ENCODE peak calls at places on chromosomes 13 and 19, in nine cellular contexts. One of them, this sample, is unnamed.
A peak's percentile ranks its signal among the peaks of the same experiment; 100 is the strongest.

GRCh38 chr13:97030705-97031452 is 36.6 kb upstream of the OXGR1 start:
- DNase-seq in pancreas: no peak
- DNase-seq in GM20000: peak; percentile 10
- DNase-seq in activated B cell treated with CpG ODN at 0.5 μM for 24 hours: no peak
- DNase-seq in CD4-positive, alpha-beta T cell: no peak
- DNase-seq in OCI-LY7: no peak
- DNase-seq in fibroblast of pulmonary artery: peak; percentile 87
- DNase-seq in AG10803: peak; percentile 54
- DNase-seq in transverse colon: no peak
- DNase-seq in this sample: peak; percentile 42

GRCh38 chr13:113390874-113391497 is 27.1 kb upstream of the GRTP1 start:
- DNase-seq in pancreas: no peak
- DNase-seq in GM20000: no peak
- DNase-seq in activated B cell treated with CpG ODN at 0.5 μM for 24 hours: no peak
- DNase-seq in CD4-positive, alpha-beta T cell: no peak
- DNase-seq in OCI-LY7: no peak
- DNase-seq in fibroblast of pulmonary artery: no peak
- DNase-seq in AG10803: no peak
- DNase-seq in transverse colon: no peak
- DNase-seq in this sample: no peak

GRCh38 chr13:81987159-81987558 is 1646.2 kb upstream of the SPRY2 start:
- DNase-seq in pancreas: no peak
- DNase-seq in GM20000: no peak
- DNase-seq in activated B cell treated with CpG ODN at 0.5 μM for 24 hours: no peak
- DNase-seq in CD4-positive, alpha-beta T cell: no peak
- DNase-seq in OCI-LY7: no peak
- DNase-seq in fibroblast of pulmonary artery: no peak
- DNase-seq in AG10803: no peak
- DNase-seq in transverse colon: no peak
- DNase-seq in this sample: peak; percentile 3

GRCh38 chr19:14400913-14401312 is 18.2 kb downstream of the DDX39A start:
- DNase-seq in pancreas: no peak
- DNase-seq in GM20000: peak; percentile 8
- DNase-seq in activated B cell treated with CpG ODN at 0.5 μM for 24 hours: no peak
- DNase-seq in CD4-positive, alpha-beta T cell: no peak
- DNase-seq in OCI-LY7: no peak
- DNase-seq in fibroblast of pulmonary artery: peak; percentile 27
- DNase-seq in AG10803: no peak
- DNase-seq in transverse colon: no peak
- DNase-seq in this sample: no peak

GRCh38 chr19:51364200-51365106 is 1.7 kb downstream of the ETFB start:
- DNase-seq in pancreas: no peak
- DNase-seq in GM20000: no peak
- DNase-seq in activated B cell treated with CpG ODN at 0.5 μM for 24 hours: no peak
- DNase-seq in CD4-positive, alpha-beta T cell: no peak
- DNase-seq in OCI-LY7: no peak
- DNase-seq in fibroblast of pulmonary artery: no peak
- DNase-seq in AG10803: no peak
- DNase-seq in transverse colon: no peak
- DNase-seq in this sample: peak; percentile 59

GRCh38 chr19:8494158-8494557 is 8.3 kb downstream of the PRAM1 start:
- DNase-seq in pancreas: no peak
- DNase-seq in GM20000: no peak
- DNase-seq in activated B cell treated with CpG ODN at 0.5 μM for 24 hours: no peak
- DNase-seq in CD4-positive, alpha-beta T cell: no peak
- DNase-seq in OCI-LY7: peak; percentile 45
- DNase-seq in fibroblast of pulmonary artery: peak; percentile 28
- DNase-seq in AG10803: no peak
- DNase-seq in transverse colon: no peak
- DNase-seq in this sample: no peak

GRCh38 chr19:12987190-12987589 is 8.1 kb upstream of the NFIX start:
- DNase-seq in pancreas: no peak
- DNase-seq in GM20000: no peak
- DNase-seq in activated B cell treated with CpG ODN at 0.5 μM for 24 hours: no peak
- DNase-seq in CD4-positive, alpha-beta T cell: no peak
- DNase-seq in OCI-LY7: no peak
- DNase-seq in fibroblast of pulmonary artery: no peak
- DNase-seq in AG10803: no peak
- DNase-seq in transverse colon: no peak
- DNase-seq in this sample: no peak

GRCh38 chr13:39892731-39893293 is 237.3 kb downstream of the COG6 start:
- DNase-seq in pancreas: no peak
- DNase-seq in GM20000: no peak
- DNase-seq in activated B cell treated with CpG ODN at 0.5 μM for 24 hours: no peak
- DNase-seq in CD4-positive, alpha-beta T cell: peak; percentile 3
- DNase-seq in OCI-LY7: no peak
- DNase-seq in fibroblast of pulmonary artery: peak; percentile 94
- DNase-seq in AG10803: peak; percentile 54
- DNase-seq in transverse colon: no peak
- DNase-seq in this sample: no peak

GRCh38 chr13:58960909-58961308 is 1202.8 kb downstream of the DIAPH3 start:
- DNase-seq in pancreas: no peak
- DNase-seq in GM20000: no peak
- DNase-seq in activated B cell treated with CpG ODN at 0.5 μM for 24 hours: no peak
- DNase-seq in CD4-positive, alpha-beta T cell: no peak
- DNase-seq in OCI-LY7: peak; percentile 65
- DNase-seq in fibroblast of pulmonary artery: peak; percentile 44
- DNase-seq in AG10803: no peak
- DNase-seq in transverse colon: no peak
- DNase-seq in this sample: peak; percentile 6

GRCh38 chr13:36515466-36515865 is 83.2 kb downstream of the CCNA1 start:
- DNase-seq in pancreas: no peak
- DNase-seq in GM20000: no peak
- DNase-seq in activated B cell treated with CpG ODN at 0.5 μM for 24 hours: no peak
- DNase-seq in CD4-positive, alpha-beta T cell: no peak
- DNase-seq in OCI-LY7: no peak
- DNase-seq in fibroblast of pulmonary artery: no peak
- DNase-seq in AG10803: no peak
- DNase-seq in transverse colon: no peak
- DNase-seq in this sample: no peak

GRCh38 chr19:4303778-4304508 is 455 bp upstream of the FSD1 start:
- DNase-seq in pancreas: no peak
- DNase-seq in GM20000: no peak
- DNase-seq in activated B cell treated with CpG ODN at 0.5 μM for 24 hours: no peak
- DNase-seq in CD4-positive, alpha-beta T cell: no peak
- DNase-seq in OCI-LY7: no peak
- DNase-seq in fibroblast of pulmonary artery: no peak
- DNase-seq in AG10803: no peak
- DNase-seq in transverse colon: peak; percentile 28
- DNase-seq in this sample: no peak

GRCh38 chr19:40213882-40214570 is 4.2 kb downstream of the TTC9B start:
- DNase-seq in pancreas: no peak
- DNase-seq in GM20000: peak; percentile 42
- DNase-seq in activated B cell treated with CpG ODN at 0.5 μM for 24 hours: no peak
- DNase-seq in CD4-positive, alpha-beta T cell: no peak
- DNase-seq in OCI-LY7: no peak
- DNase-seq in fibroblast of pulmonary artery: no peak
- DNase-seq in AG10803: no peak
- DNase-seq in transverse colon: no peak
- DNase-seq in this sample: no peak

GRCh38 chr19:40216013-40216776 is 2.0 kb downstream of the TTC9B start:
- DNase-seq in pancreas: no peak
- DNase-seq in GM20000: peak; percentile 32
- DNase-seq in activated B cell treated with CpG ODN at 0.5 μM for 24 hours: no peak
- DNase-seq in CD4-positive, alpha-beta T cell: no peak
- DNase-seq in OCI-LY7: no peak
- DNase-seq in fibroblast of pulmonary artery: no peak
- DNase-seq in AG10803: no peak
- DNase-seq in transverse colon: no peak
- DNase-seq in this sample: no peak

GRCh38 chr19:40216777-40217026 is 1.5 kb downstream of the TTC9B start:
- DNase-seq in pancreas: no peak
- DNase-seq in GM20000: peak; percentile 44
- DNase-seq in activated B cell treated with CpG ODN at 0.5 μM for 24 hours: no peak
- DNase-seq in CD4-positive, alpha-beta T cell: no peak
- DNase-seq in OCI-LY7: no peak
- DNase-seq in fibroblast of pulmonary artery: no peak
- DNase-seq in AG10803: no peak
- DNase-seq in transverse colon: no peak
- DNase-seq in this sample: peak; percentile 2

GRCh38 chr19:40213251-40213793 is 4.9 kb downstream of the TTC9B start:
- DNase-seq in pancreas: no peak
- DNase-seq in GM20000: no peak
- DNase-seq in activated B cell treated with CpG ODN at 0.5 μM for 24 hours: no peak
- DNase-seq in CD4-positive, alpha-beta T cell: no peak
- DNase-seq in OCI-LY7: no peak
- DNase-seq in fibroblast of pulmonary artery: no peak
- DNase-seq in AG10803: no peak
- DNase-seq in transverse colon: no peak
- DNase-seq in this sample: no peak

DNA sequence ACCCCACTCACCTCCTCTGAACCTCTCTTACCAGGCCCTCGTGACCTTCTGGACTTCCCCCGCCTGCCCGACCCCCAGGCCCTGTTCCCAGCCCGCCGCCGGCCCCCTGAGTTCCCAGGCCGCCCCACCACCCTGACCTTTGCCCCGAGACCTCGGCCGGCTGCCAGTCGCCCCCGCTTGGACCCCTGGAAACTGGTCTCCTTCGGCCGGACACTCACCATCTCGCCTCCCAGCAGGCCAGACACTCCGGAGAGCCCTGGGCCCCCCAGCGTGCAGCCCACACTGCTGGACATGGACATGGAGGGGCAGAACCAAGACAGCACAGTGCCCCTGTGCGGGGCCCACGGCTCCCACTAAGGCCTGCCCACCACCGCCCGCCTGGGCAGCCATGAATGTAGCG is 3.2 kb downstream of the TTC9B start:
- DNase-seq in pancreas: no peak
- DNase-seq in GM20000: no peak
- DNase-seq in activated B cell treated with CpG ODN at 0.5 μM for 24 hours: no peak
- DNase-seq in CD4-positive, alpha-beta T cell: no peak
- DNase-seq in OCI-LY7: no peak
- DNase-seq in fibroblast of pulmonary artery: no peak
- DNase-seq in AG10803: no peak
- DNase-seq in transverse colon: no peak
- DNase-seq in this sample: no peak
- TF ChIP-seq CTCF in pancreas: no peak
- TF ChIP-seq CTCF in GM20000: no peak
- TF ChIP-seq CTCF in activated B cell treated with CpG ODN at 0.5 μM for 24 hours: no peak
- TF ChIP-seq CTCF in CD4-positive, alpha-beta T cell: no peak
- TF ChIP-seq CTCF in OCI-LY7: no peak
- TF ChIP-seq CTCF in fibroblast of pulmonary artery: no peak
- TF ChIP-seq CTCF in AG10803: no peak
- TF ChIP-seq CTCF in transverse colon: no peak
- TF ChIP-seq CTCF in this sample: no peak

GRCh38 chr13:74867460-74867859 is 614.5 kb downstream of the TBC1D4 start:
- DNase-seq in pancreas: no peak
- DNase-seq in GM20000: no peak
- DNase-seq in activated B cell treated with CpG ODN at 0.5 μM for 24 hours: no peak
- DNase-seq in CD4-positive, alpha-beta T cell: no peak
- DNase-seq in OCI-LY7: no peak
- DNase-seq in fibroblast of pulmonary artery: peak; percentile 58
- DNase-seq in AG10803: peak; percentile 33
- DNase-seq in transverse colon: no peak
- DNase-seq in this sample: peak; percentile 90
- TF ChIP-seq CTCF in pancreas: no peak
- TF ChIP-seq CTCF in GM20000: no peak
- TF ChIP-seq CTCF in activated B cell treated with CpG ODN at 0.5 μM for 24 hours: no peak
- TF ChIP-seq CTCF in CD4-positive, alpha-beta T cell: no peak
- TF ChIP-seq CTCF in OCI-LY7: no peak
- TF ChIP-seq CTCF in fibroblast of pulmonary artery: no peak
- TF ChIP-seq CTCF in AG10803: no peak
- TF ChIP-seq CTCF in transverse colon: no peak
- TF ChIP-seq CTCF in this sample: no peak

DNA sequence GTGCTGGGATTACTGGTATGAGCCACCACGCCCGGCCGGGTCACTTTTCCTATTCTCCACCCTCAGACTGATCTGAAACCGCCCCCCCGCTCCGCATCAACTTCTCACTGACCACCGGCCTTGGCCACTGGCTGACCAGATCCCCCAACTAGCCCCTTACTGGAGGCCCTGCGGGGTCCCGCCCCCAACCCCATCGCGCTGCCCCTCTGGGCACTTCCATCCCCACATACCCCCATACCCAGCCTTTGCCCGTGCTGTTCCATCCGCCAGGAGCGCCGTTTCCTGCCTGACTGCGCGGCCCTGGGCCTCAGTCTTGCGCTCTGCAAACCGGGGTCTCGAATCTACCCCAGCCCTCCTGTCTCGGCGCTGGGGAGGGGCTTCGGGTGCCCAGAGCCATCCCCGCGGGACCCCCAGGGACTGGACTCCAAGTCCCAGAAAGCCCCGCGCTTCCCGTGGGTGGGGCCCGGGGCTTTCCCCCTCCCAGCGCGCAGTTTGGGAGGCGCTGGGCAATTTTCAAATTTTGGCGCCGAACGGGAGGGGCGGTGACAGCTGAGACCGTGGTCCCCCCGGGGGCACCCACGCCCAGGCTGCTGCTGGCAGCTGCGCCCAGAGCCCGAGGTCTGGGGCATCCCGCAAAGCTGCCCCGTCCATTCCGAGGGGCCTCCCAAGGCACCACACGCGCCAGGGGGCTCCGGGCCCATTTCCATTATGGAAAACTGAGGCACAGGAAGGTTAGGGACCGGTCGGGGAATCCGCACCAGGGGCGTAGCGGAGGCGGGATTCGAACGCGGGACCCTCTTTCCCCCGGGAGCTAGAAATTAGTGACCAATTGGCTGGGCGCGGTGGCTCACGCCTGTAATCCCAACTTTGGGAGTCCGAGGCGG is 5.2 kb upstream of the LMNB2 start:
- DNase-seq in pancreas: no peak
- DNase-seq in GM20000: peak; percentile 90
- DNase-seq in activated B cell treated with CpG ODN at 0.5 μM for 24 hours: peak; percentile 57
- DNase-seq in CD4-positive, alpha-beta T cell: peak; percentile 25
- DNase-seq in OCI-LY7: peak; percentile 77
- DNase-seq in fibroblast of pulmonary artery: peak; percentile 55
- DNase-seq in AG10803: peak; percentile 50
- DNase-seq in transverse colon: peak; percentile 54
- DNase-seq in this sample: no peak
- TF ChIP-seq CTCF in pancreas: no peak
- TF ChIP-seq CTCF in GM20000: no peak
- TF ChIP-seq CTCF in activated B cell treated with CpG ODN at 0.5 μM for 24 hours: no peak
- TF ChIP-seq CTCF in CD4-positive, alpha-beta T cell: no peak
- TF ChIP-seq CTCF in OCI-LY7: no peak
- TF ChIP-seq CTCF in fibroblast of pulmonary artery: peak; percentile 20
- TF ChIP-seq CTCF in AG10803: peak; percentile 39
- TF ChIP-seq CTCF in transverse colon: no peak
- TF ChIP-seq CTCF in this sample: peak; percentile 34

DNA sequence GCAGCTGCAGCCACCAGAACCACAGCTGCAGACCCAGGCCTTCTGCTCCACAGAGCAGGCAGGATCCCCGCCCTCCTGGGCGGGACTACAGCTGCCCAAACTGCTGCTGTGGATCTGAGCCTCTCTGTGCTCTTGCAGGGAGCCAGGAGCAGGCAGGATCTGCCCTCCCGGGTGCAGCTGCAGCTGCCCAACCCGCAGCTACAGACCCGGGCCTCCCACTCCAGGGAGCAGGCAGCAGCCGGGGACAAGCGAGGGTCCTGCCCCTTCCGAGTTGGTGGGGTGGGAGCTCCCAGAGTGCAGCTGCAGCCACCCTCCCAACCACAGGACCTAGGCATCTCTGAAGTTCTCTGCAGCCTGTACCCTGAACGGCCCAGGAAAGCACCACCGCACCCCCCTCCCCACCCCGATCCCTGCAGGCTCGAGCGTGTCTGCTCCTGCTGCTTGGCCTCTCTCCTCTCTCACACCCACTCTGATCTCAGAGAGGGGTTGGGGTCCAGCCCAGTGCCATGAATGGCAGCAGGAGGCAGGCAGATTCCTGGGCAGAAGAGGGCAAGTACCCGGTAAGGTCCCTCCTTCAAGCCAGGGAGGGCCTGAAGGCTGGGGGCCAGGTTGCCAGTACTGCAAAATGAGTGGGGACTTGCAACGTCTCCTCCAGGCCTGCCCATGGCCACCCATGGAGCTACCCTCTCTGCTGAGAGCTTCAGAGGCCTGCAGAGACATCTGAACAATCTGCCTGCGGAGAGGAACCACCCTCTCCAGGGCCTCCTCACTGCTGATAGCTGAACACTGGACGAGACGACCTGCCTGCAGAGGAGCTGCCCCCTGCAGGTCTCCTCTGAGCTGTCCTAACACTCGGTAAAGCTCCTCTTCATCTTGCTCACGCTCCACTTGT is 16.4 kb upstream of the EMP3 start:
- DNase-seq in pancreas: no peak
- DNase-seq in GM20000: no peak
- DNase-seq in activated B cell treated with CpG ODN at 0.5 μM for 24 hours: no peak
- DNase-seq in CD4-positive, alpha-beta T cell: no peak
- DNase-seq in OCI-LY7: peak; percentile 33
- DNase-seq in fibroblast of pulmonary artery: peak; percentile 47
- DNase-seq in AG10803: no peak
- DNase-seq in transverse colon: no peak
- DNase-seq in this sample: peak; percentile 30
- TF ChIP-seq CTCF in pancreas: no peak
- TF ChIP-seq CTCF in GM20000: no peak
- TF ChIP-seq CTCF in activated B cell treated with CpG ODN at 0.5 μM for 24 hours: no peak
- TF ChIP-seq CTCF in CD4-positive, alpha-beta T cell: no peak
- TF ChIP-seq CTCF in OCI-LY7: peak; percentile 63
- TF ChIP-seq CTCF in fibroblast of pulmonary artery: peak; percentile 44
- TF ChIP-seq CTCF in AG10803: peak; percentile 33
- TF ChIP-seq CTCF in transverse colon: no peak
- TF ChIP-seq CTCF in this sample: peak; percentile 60